ENCODE peak calls at places on chromosomes 7 and 10, in four cellular contexts. Q, N, P and Z are unnamed samples.

GRCh38 chr7:15921576-15921975 is 235.1 kb upstream of the MEOX2 start:
- DNase-seq in Q (no peak), N (no peak), P (peak), Z (peak)

GRCh38 chr7:24717694-24718320 is 39.5 kb downstream of the GSDME start:
- DNase-seq in Q (no peak), N (no peak), P (no peak), Z (no peak)

GRCh38 chr7:12809476-12809875 is 122.0 kb downstream of the ARL4A start:
- DNase-seq in Q (no peak), N (no peak), P (no peak), Z (no peak)

GRCh38 chr7:96055717-96056116 is 266.2 kb downstream of the SLC25A13 start:
- DNase-seq in Q (no peak), N (peak), P (no peak), Z (no peak)

GRCh38 chr10:44293306-44293778 is 91.6 kb downstream of the CXCL12 start:
- DNase-seq in Q (no peak), N (no peak), P (no peak), Z (no peak)

GRCh38 chr7:150992833-150993302 is 2.1 kb downstream of the NOS3 start:
- DNase-seq in Q (peak), N (no peak), P (peak), Z (peak)

GRCh38 chr10:126373982-126374381 is 14.3 kb downstream of the ADAM12 start:
- DNase-seq in Q (no peak), N (no peak), P (peak), Z (no peak)

GRCh38 chr7:4776160-4776623 is 769 bp downstream of the AP5Z1 start:
- DNase-seq in Q (no peak), N (peak), P (no peak), Z (no peak)

GRCh38 chr10:96138102-96138501 is 8.0 kb downstream of the ZNF518A start:
- DNase-seq in Q (no peak), N (no peak), P (no peak), Z (no peak)

GRCh38 chr10:69125554-69125953 is 1.6 kb downstream of the VPS26A start:
- DNase-seq in Q (no peak), N (no peak), P (no peak), Z (no peak)

GRCh38 chr7:27118580-27118979 is 12.0 kb downstream of the HOXA4 start:
- DNase-seq in Q (no peak), N (no peak), P (no peak), Z (no peak)

GRCh38 chr7:70035509-70035908 is 437.2 kb downstream of the AUTS2 start:
- DNase-seq in Q (no peak), N (no peak), P (no peak), Z (no peak)

GRCh38 chr7:152896217-152896616 is 136.7 kb downstream of the ACTR3B start:
- DNase-seq in Q (no peak), N (no peak), P (no peak), Z (no peak)

GRCh38 chr7:5332579-5332978 is 49.8 kb downstream of the SLC29A4 start:
- DNase-seq in Q (no peak), N (no peak), P (no peak), Z (no peak)

GRCh38 chr10:27440478-27440877 is 63.6 kb upstream of the RAB18 start:
- DNase-seq in Q (no peak), N (no peak), P (no peak), Z (no peak)

GRCh38 chr10:10499839-10500238 is 517.8 kb upstream of the CELF2 start:
- DNase-seq in Q (no peak), N (no peak), P (peak), Z (peak)

GRCh38 chr7:105268511-105269392 is 120.0 kb downstream of the SRPK2 start:
- DNase-seq in Q (no peak), N (peak), P (peak), Z (peak)

GRCh38 chr7:44460325-44460724 is 30.1 kb downstream of the NUDCD3 start:
- DNase-seq in Q (no peak), N (no peak), P (no peak), Z (no peak)

GRCh38 chr10:110859947-110860376 is 11.8 kb upstream of the PDCD4 start:
- DNase-seq in Q (no peak), N (no peak), P (peak), Z (no peak)

GRCh38 chr7:26436996-26437547 is 145.4 kb downstream of the SNX10 start:
- DNase-seq in Q (no peak), N (no peak), P (no peak), Z (no peak)

GRCh38 chr7:51224811-51225581 is 91.6 kb downstream of the COBL start:
- DNase-seq in Q (no peak), N (peak), P (no peak), Z (no peak)